ENCODE peak calls at places on chromosome X, in ten cellular contexts. E is non-pigmented ciliary epithelial cell; A is amygdala; M is activated naive CD4-positive, alpha-beta T cell treated with anti-CD3 and anti-CD28 coated beads, Interleukin-2, amount 10 ng/mL, durations not matched to agents 7 days and 5 days; Q is mesendoderm; C is astrocyte of the cerebellum; O is EL; D is AG08396; G is prostate gland; W is frontal cortex. T is an unnamed sample.

GRCh38 chrX:16885628-16886027 is 15.5 kb upstream of the RBBP7 start:
- DNase-seq in E (no peak), A (no peak), M (no peak), Q (no peak), C (no peak), O (no peak), D (no peak), G (no peak), W (no peak), T (no peak)

GRCh38 chrX:10109695-10110094 is 47.1 kb upstream of the CLCN4 start:
- DNase-seq in E (no peak), A (peak), M (no peak), Q (no peak), C (no peak), O (no peak), D (no peak), G (no peak), W (peak), T (peak)

GRCh38 chrX:18353931-18354368 is 538 bp downstream of the SCML2 start:
- DNase-seq in E (no peak), A (no peak), M (peak), Q (peak), C (no peak), O (no peak), D (peak), G (no peak), W (no peak), T (peak)

GRCh38 chrX:40009890-40010289 is 87.9 kb downstream of the BCOR start:
- DNase-seq in E (no peak), A (no peak), M (peak), Q (no peak), C (no peak), O (no peak), D (no peak), G (no peak), W (peak), T (no peak)

GRCh38 chrX:98203800-98204199 is 1320.1 kb downstream of the RPA4 start:
- DNase-seq in E (no peak), A (no peak), M (no peak), Q (no peak), C (no peak), O (peak), D (no peak), G (no peak), W (no peak), T (no peak)

GRCh38 chrX:130082244-130083106 is 27.8 kb downstream of the ELF4 start:
- DNase-seq in E (no peak), A (no peak), M (peak), Q (no peak), C (no peak), O (no peak), D (no peak), G (no peak), W (no peak), T (peak)

GRCh38 chrX:85004255-85004654 is 578 bp downstream of the APOOL start:
- DNase-seq in E (no peak), A (no peak), M (no peak), Q (peak), C (no peak), O (peak), D (no peak), G (peak), W (no peak), T (no peak)

GRCh38 chrX:13487731-13488505 is 81.5 kb upstream of the EGFL6 start:
- DNase-seq in E (peak), A (peak), M (peak), Q (peak), C (peak), O (peak), D (peak), G (peak), W (peak), T (peak)

GRCh38 chrX:130086414-130087207 is 23.7 kb downstream of the ELF4 start:
- DNase-seq in E (no peak), A (no peak), M (peak), Q (no peak), C (no peak), O (no peak), D (no peak), G (no peak), W (no peak), T (no peak)

GRCh38 chrX:48590203-48591103 is 6.8 kb upstream of the WDR13 start:
- DNase-seq in E (no peak), A (no peak), M (no peak), Q (no peak), C (no peak), O (no peak), D (no peak), G (no peak), W (no peak), T (no peak)

GRCh38 chrX:47879447-47879846 is 42.7 kb downstream of the ZNF81 start:
- DNase-seq in E (no peak), A (no peak), M (no peak), Q (no peak), C (no peak), O (no peak), D (no peak), G (no peak), W (no peak), T (no peak)

GRCh38 chrX:44462851-44463250 is 79.8 kb downstream of the FUNDC1 start:
- DNase-seq in E (no peak), A (no peak), M (no peak), Q (no peak), C (no peak), O (peak), D (peak), G (no peak), W (no peak), T (peak)

GRCh38 chrX:66756717-66757116 is 117.8 kb upstream of the EDA2R start:
- DNase-seq in E (no peak), A (no peak), M (no peak), Q (no peak), C (no peak), O (no peak), D (no peak), G (no peak), W (no peak), T (no peak)

GRCh38 chrX:22577181-22577580 is 304.5 kb downstream of the CBLL2 start:
- DNase-seq in E (peak), A (no peak), M (no peak), Q (no peak), C (peak), O (peak), D (peak), G (no peak), W (no peak), T (no peak)

GRCh38 chrX:13376857-13377441 is 57.1 kb upstream of the ATXN3L start:
- DNase-seq in E (peak), A (no peak), M (no peak), Q (no peak), C (peak), O (peak), D (peak), G (peak), W (no peak), T (no peak)

GRCh38 chrX:129637217-129638109 is 17.3 kb downstream of the APLN start:
- DNase-seq in E (peak), A (peak), M (peak), Q (peak), C (no peak), O (peak), D (peak), G (peak), W (peak), T (peak)

GRCh38 chrX:55057691-55058249 is 17.1 kb upstream of the PAGE2B start:
- DNase-seq in E (no peak), A (no peak), M (peak), Q (peak), C (peak), O (peak), D (peak), G (no peak), W (no peak), T (peak)

GRCh38 chrX:145405012-145405411 is 157.7 kb downstream of the SPANXN1 start:
- DNase-seq in E (no peak), A (no peak), M (no peak), Q (peak), C (no peak), O (peak), D (peak), G (no peak), W (no peak), T (peak)

GRCh38 chrX:153495362-153495751 is 577 bp downstream of the BGN start:
- DNase-seq in E (no peak), A (no peak), M (no peak), Q (no peak), C (no peak), O (peak), D (peak), G (no peak), W (no peak), T (peak)

GRCh38 chrX:76279007-76279406 is 106.1 kb downstream of the PBDC1 start:
- DNase-seq in E (peak), A (peak), M (peak), Q (peak), C (peak), O (peak), D (peak), G (peak), W (no peak), T (peak)

GRCh38 chrX:21745756-21746155 is 12.2 kb downstream of the SMPX start:
- DNase-seq in E (no peak), A (no peak), M (peak), Q (peak), C (no peak), O (peak), D (peak), G (no peak), W (no peak), T (peak)

GRCh38 chrX:152861116-152861515 is 30.3 kb downstream of the NSDHL start:
- DNase-seq in E (no peak), A (no peak), M (no peak), Q (no peak), C (no peak), O (no peak), D (no peak), G (no peak), W (no peak), T (no peak)

GRCh38 chrX:34866636-34867035 is 76.0 kb upstream of the FAM47B start:
- DNase-seq in E (no peak), A (no peak), M (no peak), Q (no peak), C (no peak), O (peak), D (no peak), G (no peak), W (no peak), T (no peak)

GRCh38 chrX:96480081-96480480 is 204.6 kb upstream of the DIAPH2 start:
- DNase-seq in E (peak), A (no peak), M (no peak), Q (no peak), C (no peak), O (peak), D (peak), G (no peak), W (no peak), T (no peak)

GRCh38 chrX:98299785-98300184 is 1416.1 kb downstream of the RPA4 start:
- DNase-seq in E (no peak), A (no peak), M (no peak), Q (no peak), C (no peak), O (no peak), D (peak), G (no peak), W (no peak), T (no peak)

GRCh38 chrX:8879750-8880149 is 78.6 kb upstream of the FAM9A start:
- DNase-seq in E (no peak), A (no peak), M (peak), Q (peak), C (no peak), O (peak), D (peak), G (no peak), W (no peak), T (no peak)

GRCh38 chrX:101229155-101229554 is 9.6 kb downstream of the DRP2 start:
- DNase-seq in E (peak), A (no peak), M (no peak), Q (no peak), C (peak), O (peak), D (no peak), G (no peak), W (no peak), T (no peak)

GRCh38 chrX:145751943-145752342 is 65.7 kb upstream of the SLITRK2 start:
- DNase-seq in E (peak), A (no peak), M (no peak), Q (no peak), C (no peak), O (no peak), D (peak), G (no peak), W (no peak), T (no peak)

GRCh38 chrX:10404435-10404834 is 215.9 kb downstream of the MID1 start:
- DNase-seq in E (no peak), A (no peak), M (no peak), Q (no peak), C (no peak), O (peak), D (no peak), G (no peak), W (no peak), T (no peak)

GRCh38 chrX:30065226-30065625 is 150.1 kb upstream of the MAGEB2 start:
- DNase-seq in E (peak), A (no peak), M (no peak), Q (no peak), C (peak), O (peak), D (no peak), G (no peak), W (no peak), T (no peak)

GRCh38 chrX:23737413-23737812 is 5.7 kb downstream of the ACOT9 start:
- DNase-seq in E (no peak), A (no peak), M (no peak), Q (no peak), C (no peak), O (no peak), D (no peak), G (no peak), W (no peak), T (no peak)

GRCh38 chrX:124346064-124346876 is at the start of gene SH2D1A:
- DNase-seq in E (no peak), A (no peak), M (peak), Q (no peak), C (no peak), O (no peak), D (no peak), G (no peak), W (no peak), T (no peak)

T was measured in Ammon's horn.